ENCODE peak calls at places on chromosome 15, in ten cellular contexts. P is stimulated activated CD4-positive, alpha-beta T cell treated with anti-CD3 and anti-CD28 coated beads, Interleukin-2, amount 100 ng/mL, for 48 hours; B is NCI-H1092 treated with DMSO at 0.1 percent for 48 hours; O is upper lobe of right lung; Y is Peyer's patch; U is hippocampal formation; W is T-cell; D is cardiac fibroblast; F is suprapubic skin; Q is fibroblast of pulmonary artery. S is an unnamed sample.

GRCh38 chr15:98904466-98905048 is 103.0 kb downstream of the PGPEP1L start:
- DNase-seq in F (no peak), W (no peak), Q (peak; percentile 59), D (peak; percentile 54), Y (no peak), U (peak; percentile 48), O (no peak), B (no peak), P (no peak), S (no peak)

GRCh38 chr15:58269455-58270414 is 131.6 kb downstream of the AQP9 start:
- DNase-seq in O (no peak), D (peak; percentile 78), B (peak; percentile 59), W (peak; percentile 9), P (peak; percentile 2), Y (peak; percentile 60), Q (peak; percentile 81), U (peak; percentile 2), F (no peak), S (no peak)

GRCh38 chr15:29066310-29066709 is 180.5 kb downstream of the APBA2 start:
- DNase-seq in W (no peak), F (peak; percentile 74), O (peak; percentile 7), Q (no peak), P (no peak), B (no peak), Y (no peak), D (no peak), U (no peak), S (no peak)

GRCh38 chr15:96365781-96366525 is 35.5 kb downstream of the NR2F2 start:
- DNase-seq in W (no peak), D (no peak), U (no peak), P (no peak), F (no peak), B (no peak), O (no peak), Y (no peak), Q (no peak), S (no peak)

GRCh38 chr15:51861557-51862350 is 32.3 kb downstream of the TMOD3 start:
- DNase-seq in D (no peak), F (no peak), B (no peak), Q (no peak), Y (peak; percentile 69), P (peak; percentile 13), O (no peak), W (peak; percentile 56), U (no peak), S (no peak)

GRCh38 chr15:41154412-41154811 is 38.3 kb upstream of the INO80 start:
- DNase-seq in Q (no peak), Y (no peak), U (no peak), D (peak; percentile 16), B (no peak), P (no peak), O (no peak), F (no peak), W (no peak), S (no peak)

GRCh38 chr15:41849861-41850260 is 11.2 kb downstream of the PLA2G4B start:
- DNase-seq in W (no peak), P (no peak), B (no peak), Q (no peak), D (no peak), U (no peak), Y (no peak), O (peak; percentile 85), F (no peak), S (no peak)

GRCh38 chr15:63041982-63042878 is at the start of gene TPM1:
- DNase-seq in P (no peak), O (peak; percentile 85), D (peak; percentile 94), B (no peak), Y (peak; percentile 74), F (peak; percentile 87), U (no peak), Q (peak; percentile 93), W (no peak), S (peak; percentile 95)

GRCh38 chr15:83210619-83211018 is 3.0 kb upstream of the HDGFL3 start:
- DNase-seq in P (no peak), W (no peak), Q (peak; percentile 31), U (no peak), O (no peak), F (no peak), D (peak; percentile 22), Y (no peak), B (no peak), S (no peak)

GRCh38 chr15:58528197-58528870 is 96.5 kb downstream of the LIPC start:
- DNase-seq in B (no peak), D (peak; percentile 82), P (no peak), Q (peak; percentile 65), U (no peak), F (no peak), Y (peak; percentile 59), W (no peak), O (no peak), S (no peak)

GRCh38 chr15:90151989-90152645 is 49.0 kb upstream of the SEMA4B start:
- DNase-seq in B (no peak), P (no peak), F (no peak), O (no peak), W (no peak), U (no peak), Y (no peak), D (no peak), Q (no peak), S (no peak)

GRCh38 chr15:86608461-86608860 is 528.8 kb downstream of the AGBL1 start:
- DNase-seq in Y (no peak), F (no peak), P (no peak), D (peak; percentile 2), O (no peak), Q (no peak), U (no peak), B (no peak), W (no peak), S (no peak)

GRCh38 chr15:29097168-29097567 is 172.5 kb downstream of the NSMCE3 start:
- DNase-seq in W (no peak), Y (no peak), B (no peak), Q (no peak), F (no peak), O (no peak), U (no peak), D (no peak), P (no peak), S (no peak)

GRCh38 chr15:90190606-90191343 is 10.4 kb upstream of the SEMA4B start:
- DNase-seq in W (no peak), B (no peak), U (no peak), F (no peak), Q (no peak), D (no peak), O (no peak), Y (peak; percentile 95), P (no peak), S (no peak)

GRCh38 chr15:35771878-35772442 is 226.0 kb upstream of the DPH6 start:
- DNase-seq in Y (no peak), D (no peak), Q (no peak), W (no peak), O (no peak), U (no peak), F (no peak), P (no peak), B (no peak), S (no peak)

GRCh38 chr15:31338879-31339557 is 12.4 kb downstream of the KLF13 start:
- DNase-seq in P (no peak), Y (peak; percentile 74), B (peak; percentile 67), O (peak; percentile 85), D (peak; percentile 90), W (no peak), U (no peak), F (no peak), Q (peak; percentile 92), S (peak; percentile 89)

GRCh38 chr15:81859737-81860516 is 185.9 kb downstream of the MEX3B start:
- DNase-seq in O (no peak), Y (no peak), W (no peak), Q (no peak), P (no peak), U (no peak), F (no peak), B (peak; percentile 70), D (no peak), S (no peak)

GRCh38 chr15:33461671-33462070 is 150.9 kb downstream of the RYR3 start:
- DNase-seq in F (no peak), B (no peak), U (no peak), O (no peak), P (no peak), Q (no peak), D (no peak), W (no peak), Y (no peak), S (no peak)

GRCh38 chr15:63198315-63198714 is 8.9 kb downstream of the RAB8B start:
- DNase-seq in F (no peak), W (no peak), O (no peak), B (no peak), Q (peak; percentile 79), D (peak; percentile 77), Y (no peak), P (no peak), U (no peak), S (no peak)

GRCh38 chr15:56341201-56341600 is 24.0 kb upstream of the TEX9 start:
- DNase-seq in Q (no peak), F (no peak), Y (no peak), D (no peak), O (no peak), W (no peak), P (no peak), U (no peak), B (no peak), S (no peak)

S was measured in coronary artery.